ENCODE peak calls at places on chromosomes 5 and 9, in ten cellular contexts. I, E, W, F, Q, H, B, A, D and O are unnamed samples.

GRCh38 chr9:95447660-95448420 is 68.9 kb downstream of the PTCH1 start:
- DNase-seq in W (no peak), A (no peak), I (no peak), D (no peak), H (no peak), B (no peak), Q (no peak), F (no peak), E (no peak), O (no peak)

GRCh38 chr5:1229822-1230221 is 4.6 kb downstream of the SLC6A18 start:
- DNase-seq in A (no peak), B (no peak), I (no peak), H (no peak), F (no peak), D (no peak), E (no peak), Q (no peak), W (no peak), O (no peak)

GRCh38 chr5:2755371-2755715 is 3.9 kb upstream of the IRX2 start:
- DNase-seq in E (no peak), W (no peak), A (no peak), H (no peak), B (no peak), D (no peak), Q (no peak), I (no peak), F (no peak), O (no peak)

GRCh38 chr9:33452828-33453271 is 5.5 kb upstream of the AQP3 start:
- DNase-seq in B (peak), D (no peak), A (peak), I (no peak), H (peak), F (peak), Q (peak), E (peak), W (peak), O (peak)

GRCh38 chr5:134426362-134426761 is 14.7 kb upstream of the CDKN2AIPNL start:
- DNase-seq in D (no peak), F (no peak), Q (no peak), B (no peak), A (peak), W (no peak), H (no peak), I (no peak), E (no peak), O (no peak)

GRCh38 chr9:86503926-86504325 is 149.7 kb upstream of the TUT7 start:
- DNase-seq in D (no peak), E (no peak), H (no peak), I (no peak), W (no peak), Q (no peak), B (no peak), F (no peak), A (no peak), O (no peak)

GRCh38 chr9:279674-280073 is 65.0 kb downstream of the DOCK8 start:
- DNase-seq in A (no peak), I (no peak), E (no peak), D (no peak), F (no peak), W (no peak), H (no peak), Q (no peak), B (no peak), O (no peak)

GRCh38 chr9:124553738-124554137 is 46.5 kb upstream of the NR5A1 start:
- DNase-seq in E (no peak), F (peak), I (no peak), W (no peak), D (no peak), B (no peak), Q (peak), H (no peak), A (no peak), O (peak)

GRCh38 chr5:169142264-169142970 is 158.5 kb downstream of the SLIT3 start:
- DNase-seq in B (peak), E (no peak), I (no peak), D (no peak), F (no peak), Q (no peak), H (no peak), W (no peak), A (no peak), O (no peak)

GRCh38 chr5:35742006-35742405 is 114.7 kb upstream of the IL7R start:
- DNase-seq in W (no peak), H (no peak), D (no peak), E (no peak), I (no peak), A (no peak), Q (no peak), F (peak), B (no peak), O (peak)

GRCh38 chr5:100903036-100903887 is at the start of gene ST8SIA4:
- DNase-seq in W (peak), A (peak), Q (peak), F (peak), D (peak), E (peak), I (peak), H (no peak), B (no peak), O (peak)

GRCh38 chr5:76709762-76710161 is 6.2 kb upstream of the F2R start:
- DNase-seq in I (no peak), H (no peak), W (no peak), A (no peak), E (no peak), Q (peak), F (peak), D (no peak), B (no peak), O (peak)

GRCh38 chr9:85359161-85359560 is 382.6 kb downstream of the AGTPBP1 start:
- DNase-seq in B (no peak), H (no peak), F (no peak), Q (no peak), W (no peak), E (no peak), A (no peak), I (no peak), D (no peak), O (no peak)

GRCh38 chr5:38607930-38608545 is 51.6 kb upstream of the LIFR start:
- DNase-seq in Q (peak), W (no peak), I (no peak), A (no peak), H (peak), B (no peak), F (peak), D (no peak), E (no peak), O (peak)

GRCh38 chr5:181188700-181189362 is 16.2 kb downstream of the TRIM7 start:
- DNase-seq in F (peak), D (peak), B (peak), I (peak), Q (peak), H (peak), A (peak), W (peak), E (peak), O (peak)

GRCh38 chr9:126788631-126789349 is 16.1 kb upstream of the ZBTB43 start:
- DNase-seq in W (no peak), H (no peak), E (no peak), F (peak), Q (peak), I (no peak), A (no peak), B (no peak), D (no peak), O (peak)

GRCh38 chr5:83964235-83964634 is 243.6 kb upstream of the HAPLN1 start:
- DNase-seq in B (no peak), F (peak), I (no peak), E (no peak), W (no peak), Q (peak), D (no peak), H (no peak), A (no peak), O (peak)